ENCODE peak calls at places on chromosomes 7 and 10, in eight cellular contexts. L, Q, V, K, F, D, R and X are unnamed samples.

GRCh38 chr10:97822261-97822687 is 27.4 kb upstream of the GOLGA7B start:
- DNase-seq in L (no peak), Q (no peak), V (no peak), K (no peak), F (no peak), D (peak), R (no peak), X (no peak)

GRCh38 chr10:80265740-80266512 is 23.5 kb downstream of the MAT1A start:
- DNase-seq in L (no peak), Q (no peak), V (no peak), K (no peak), F (no peak), D (no peak), R (no peak), X (no peak)

GRCh38 chr10:33487014-33487776 is 152.7 kb upstream of the NRP1 start:
- DNase-seq in L (peak), Q (no peak), V (no peak), K (peak), F (no peak), D (no peak), R (no peak), X (peak)

GRCh38 chr10:24762161-24762924 is 38.7 kb upstream of the ARHGAP21 start:
- DNase-seq in L (peak), Q (no peak), V (no peak), K (no peak), F (peak), D (no peak), R (no peak), X (peak)

GRCh38 chr7:1761097-1761496 is 91.0 kb downstream of the ELFN1 start:
- DNase-seq in L (no peak), Q (no peak), V (no peak), K (no peak), F (no peak), D (no peak), R (no peak), X (no peak)

GRCh38 chr7:77903597-77903996 is 105.0 kb downstream of the PHTF2 start:
- DNase-seq in L (peak), Q (no peak), V (no peak), K (peak), F (peak), D (no peak), R (no peak), X (peak)

GRCh38 chr10:94205370-94205930 is 157.3 kb downstream of the NOC3L start:
- DNase-seq in L (no peak), Q (no peak), V (peak), K (no peak), F (no peak), D (no peak), R (no peak), X (peak)

GRCh38 chr10:16020836-16021235 is 160.5 kb upstream of the MINDY3 start:
- DNase-seq in L (no peak), Q (no peak), V (no peak), K (no peak), F (no peak), D (no peak), R (no peak), X (no peak)

GRCh38 chr10:62433181-62433692 is 59.1 kb downstream of the ZNF365 start:
- DNase-seq in L (peak), Q (no peak), V (peak), K (peak), F (peak), D (peak), R (no peak), X (peak)

GRCh38 chr10:89404648-89405047 is 9.7 kb upstream of the IFIT5 start:
- DNase-seq in L (no peak), Q (no peak), V (no peak), K (no peak), F (no peak), D (no peak), R (no peak), X (no peak)

GRCh38 chr10:118569241-118569881 is 26.1 kb downstream of the PRLHR start:
- DNase-seq in L (peak), Q (no peak), V (no peak), K (no peak), F (peak), D (no peak), R (no peak), X (peak)

GRCh38 chr7:30805931-30806330 is 34.7 kb downstream of the MINDY4 start:
- DNase-seq in L (no peak), Q (no peak), V (no peak), K (no peak), F (no peak), D (no peak), R (no peak), X (no peak)

GRCh38 chr10:109886037-109886787 is 37.1 kb downstream of the XPNPEP1 start:
- DNase-seq in L (no peak), Q (no peak), V (no peak), K (peak), F (no peak), D (no peak), R (no peak), X (no peak)

GRCh38 chr7:50603288-50603687 is 38.1 kb upstream of the DDC start:
- DNase-seq in L (no peak), Q (no peak), V (no peak), K (no peak), F (peak), D (no peak), R (no peak), X (no peak)

GRCh38 chr10:88728107-88728763 is 22.2 kb downstream of the LIPK start:
- DNase-seq in L (peak), Q (no peak), V (peak), K (peak), F (no peak), D (no peak), R (no peak), X (peak)

GRCh38 chr7:32062150-32062549 is 8.1 kb downstream of the PDE1C start:
- DNase-seq in L (peak), Q (peak), V (peak), K (peak), F (no peak), D (no peak), R (peak), X (peak)

GRCh38 chr7:1935176-1936005 is 265.3 kb downstream of the ELFN1 start:
- DNase-seq in L (no peak), Q (no peak), V (no peak), K (no peak), F (no peak), D (no peak), R (no peak), X (no peak)

GRCh38 chr10:133027480-133027879 is 60.2 kb upstream of the ADGRA1 start:
- DNase-seq in L (no peak), Q (no peak), V (no peak), K (no peak), F (no peak), D (no peak), R (no peak), X (no peak)

GRCh38 chr10:86400705-86401587 is 34.4 kb upstream of the GRID1 start:
- DNase-seq in L (peak), Q (no peak), V (peak), K (peak), F (no peak), D (no peak), R (peak), X (peak)

GRCh38 chr10:124162136-124162535 is 68.7 kb upstream of the CHST15 start:
- DNase-seq in L (no peak), Q (no peak), V (no peak), K (no peak), F (no peak), D (no peak), R (no peak), X (no peak)

GRCh38 chr10:51804861-51805260 is 105.5 kb upstream of the CSTF2T start:
- DNase-seq in L (peak), Q (no peak), V (no peak), K (no peak), F (peak), D (no peak), R (no peak), X (peak)

GRCh38 chr7:68005992-68006391 is 1009.4 kb downstream of the TYW1 start:
- DNase-seq in L (no peak), Q (peak), V (no peak), K (no peak), F (no peak), D (no peak), R (no peak), X (no peak)

GRCh38 chr10:77606751-77607150 is 30.9 kb downstream of the KCNMA1 start:
- DNase-seq in L (no peak), Q (no peak), V (no peak), K (no peak), F (no peak), D (no peak), R (no peak), X (no peak)

GRCh38 chr7:129949292-129950133 is 3.2 kb downstream of the UBE2H start:
- DNase-seq in L (peak), Q (peak), V (peak), K (peak), F (peak), D (peak), R (no peak), X (peak)

GRCh38 chr7:124351950-124352349 is 319.1 kb upstream of the TMEM229A start:
- DNase-seq in L (no peak), Q (no peak), V (no peak), K (no peak), F (no peak), D (no peak), R (no peak), X (no peak)

GRCh38 chr10:8006274-8006999 is 48.1 kb upstream of the GATA3 start:
- DNase-seq in L (no peak), Q (no peak), V (no peak), K (no peak), F (no peak), D (no peak), R (no peak), X (no peak)

GRCh38 chr7:151727579-151728285 is 149.2 kb downstream of the PRKAG2 start:
- DNase-seq in L (peak), Q (peak), V (peak), K (peak), F (peak), D (peak), R (no peak), X (peak)

GRCh38 chr10:16612148-16612742 is 90.6 kb upstream of the C1QL3 start:
- DNase-seq in L (peak), Q (peak), V (peak), K (peak), F (peak), D (peak), R (peak), X (peak)

GRCh38 chr7:25830986-25831558 is 320.9 kb upstream of the NFE2L3 start:
- DNase-seq in L (no peak), Q (no peak), V (no peak), K (no peak), F (no peak), D (no peak), R (no peak), X (peak)

DNA sequence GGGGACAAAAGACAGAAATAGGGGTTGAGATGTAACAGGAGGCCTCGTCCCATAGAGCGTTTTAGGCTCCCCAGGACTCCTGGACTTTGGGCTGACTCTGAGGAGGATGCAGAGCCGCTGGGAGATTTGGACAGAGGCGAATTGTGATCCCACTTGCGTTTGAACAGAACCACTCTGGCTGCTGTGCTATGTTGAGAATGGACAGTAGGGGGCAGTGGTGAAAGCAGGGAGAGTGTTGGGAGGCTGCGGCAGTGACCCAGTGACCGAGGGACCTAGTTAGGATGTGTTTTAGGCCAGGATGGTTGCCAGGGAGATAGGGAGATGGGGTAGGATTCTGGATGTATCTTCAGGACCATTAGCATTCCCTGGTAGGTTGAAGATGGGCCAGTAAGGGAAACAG is 271.6 kb downstream of the CCDC3 start:
- DNase-seq in L (no peak), Q (no peak), V (no peak), K (peak), F (no peak), D (no peak), R (no peak), X (no peak)
- TF ChIP-seq CTCF in L (peak), Q (no peak), V (no peak), K (peak), F (peak), D (peak), R (peak), X (peak)

GRCh38 chr7:84949501-84949900 is 237.4 kb downstream of the SEMA3D start:
- DNase-seq in L (peak), Q (no peak), V (no peak), K (no peak), F (no peak), D (no peak), R (no peak), X (peak)

GRCh38 chr7:84949067-84949466 is 237.8 kb downstream of the SEMA3D start:
- DNase-seq in L (peak), Q (no peak), V (no peak), K (no peak), F (no peak), D (no peak), R (no peak), X (peak)

GRCh38 chr7:84948632-84949031 is 238.2 kb downstream of the SEMA3D start:
- DNase-seq in L (peak), Q (no peak), V (no peak), K (no peak), F (no peak), D (no peak), R (no peak), X (peak)

GRCh38 chr7:84950836-84951235 is 236.0 kb downstream of the SEMA3D start:
- DNase-seq in L (peak), Q (no peak), V (no peak), K (peak), F (peak), D (no peak), R (no peak), X (peak)

GRCh38 chr7:84953294-84953693 is 233.6 kb downstream of the SEMA3D start:
- DNase-seq in L (no peak), Q (no peak), V (no peak), K (no peak), F (no peak), D (no peak), R (no peak), X (peak)
- TF ChIP-seq CTCF in L (no peak), Q (no peak), V (no peak), K (no peak), F (no peak), D (no peak), R (no peak), X (no peak)

DNA sequence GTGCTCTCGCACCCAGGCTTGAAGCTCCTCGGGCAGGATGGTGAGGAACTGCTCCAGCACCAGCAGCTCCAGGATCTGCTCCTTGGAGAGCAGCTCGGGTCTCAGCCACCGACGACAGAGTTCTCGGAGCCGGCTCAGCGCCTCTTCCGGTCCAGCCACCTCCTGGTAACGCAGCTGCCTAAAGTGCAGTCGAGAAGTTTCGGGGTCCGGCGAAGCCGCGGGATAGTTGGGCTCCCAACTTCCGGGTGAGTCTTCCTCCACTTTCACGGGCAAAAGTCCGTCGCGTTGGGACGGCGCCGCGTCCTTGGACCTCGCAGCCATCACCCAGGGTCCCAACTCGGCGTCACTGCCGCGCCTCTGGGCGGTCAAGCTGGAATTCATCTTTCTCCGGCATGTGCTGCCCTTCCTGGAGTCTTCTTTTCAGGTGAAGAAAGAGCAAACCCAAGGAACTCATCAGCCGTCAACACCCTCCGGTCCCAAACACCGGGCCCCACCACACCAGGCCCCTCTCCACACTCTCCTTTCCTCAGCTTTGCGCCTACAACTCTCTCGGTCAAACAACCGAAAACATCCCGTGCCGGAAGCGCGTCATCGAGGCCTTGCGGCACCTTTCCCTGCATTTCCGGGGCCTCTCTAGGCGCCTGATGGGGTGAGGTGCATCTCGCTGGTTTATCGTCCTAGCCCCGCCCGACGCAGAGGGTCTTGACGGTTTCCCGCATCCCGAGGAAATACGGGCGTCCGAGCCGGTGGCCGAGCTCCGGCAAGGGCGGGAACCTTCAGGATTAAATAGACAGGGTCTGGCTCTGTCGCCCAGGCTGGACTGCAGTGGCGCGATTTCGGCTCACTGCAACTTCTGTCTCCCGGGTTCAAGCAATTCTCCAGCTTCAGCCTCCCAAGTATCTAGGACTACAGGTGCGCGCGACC is at the start of gene ZNF394:
- DNase-seq in L (peak), Q (peak), V (peak), K (peak), F (peak), D (peak), R (peak), X (peak)
- TF ChIP-seq CTCF in L (no peak), Q (no peak), V (no peak), K (no peak), F (peak), D (no peak), R (no peak), X (no peak)

GRCh38 chr7:83731154-83731553 is 82.2 kb upstream of the SEMA3E start:
- DNase-seq in L (no peak), Q (no peak), V (no peak), K (no peak), F (no peak), D (no peak), R (no peak), X (no peak)
- TF ChIP-seq CTCF in L (no peak), Q (no peak), V (no peak), K (no peak), F (no peak), D (no peak), R (no peak), X (no peak)